ENCODE peak calls at places on chromosomes 16 and 17, in seven cellular contexts. One of them, this sample, is unnamed.

GRCh38 chr17:71180801-71181385 is 939.9 kb upstream of the SOX9 start:
- DNase-seq in IMR-90: peak; percentile 52
- DNase-seq in WTC11: no peak
- DNase-seq in Calu3: no peak
- DNase-seq in HEK293T: peak; percentile 67
- DNase-seq in NCI-H1105: peak; percentile 53
- DNase-seq in heart right ventricle: no peak
- DNase-seq in this sample: no peak

GRCh38 chr17:50603340-50603739 is 31.3 kb upstream of the ABCC3 start:
- DNase-seq in IMR-90: no peak
- DNase-seq in WTC11: peak; percentile 53
- DNase-seq in Calu3: peak; percentile 47
- DNase-seq in HEK293T: peak; percentile 63
- DNase-seq in NCI-H1105: peak; percentile 15
- DNase-seq in heart right ventricle: no peak
- DNase-seq in this sample: peak; percentile 30

GRCh38 chr17:55609737-55610201 is 98.5 kb upstream of the SMIM36 start:
- DNase-seq in IMR-90: peak; percentile 60
- DNase-seq in WTC11: no peak
- DNase-seq in Calu3: no peak
- DNase-seq in HEK293T: no peak
- DNase-seq in NCI-H1105: no peak
- DNase-seq in heart right ventricle: no peak
- DNase-seq in this sample: no peak

GRCh38 chr16:29962344-29962994 is 590 bp downstream of the TMEM219 start:
- DNase-seq in IMR-90: peak; percentile 27
- DNase-seq in WTC11: no peak
- DNase-seq in Calu3: no peak
- DNase-seq in HEK293T: no peak
- DNase-seq in NCI-H1105: no peak
- DNase-seq in heart right ventricle: peak; percentile 41
- DNase-seq in this sample: no peak

GRCh38 chr16:57038151-57038550 is 48.8 kb downstream of the NLRC5 start:
- DNase-seq in IMR-90: peak; percentile 63
- DNase-seq in WTC11: no peak
- DNase-seq in Calu3: no peak
- DNase-seq in HEK293T: no peak
- DNase-seq in NCI-H1105: no peak
- DNase-seq in heart right ventricle: no peak
- DNase-seq in this sample: no peak

GRCh38 chr17:78416311-78416711 is 37.9 kb downstream of the PGS1 start:
- DNase-seq in IMR-90: peak; percentile 16
- DNase-seq in WTC11: no peak
- DNase-seq in Calu3: no peak
- DNase-seq in HEK293T: no peak
- DNase-seq in NCI-H1105: no peak
- DNase-seq in heart right ventricle: no peak
- DNase-seq in this sample: no peak

GRCh38 chr17:39573447-39574298 is 34.0 kb downstream of the NEUROD2 start:
- DNase-seq in IMR-90: peak; percentile 58
- DNase-seq in WTC11: peak; percentile 70
- DNase-seq in Calu3: peak; percentile 93
- DNase-seq in HEK293T: peak; percentile 70
- DNase-seq in NCI-H1105: peak; percentile 40
- DNase-seq in heart right ventricle: peak; percentile 71
- DNase-seq in this sample: peak; percentile 62

GRCh38 chr17:56727876-56728617 is 105.7 kb downstream of the C17orf67 start:
- DNase-seq in IMR-90: no peak
- DNase-seq in WTC11: peak; percentile 20
- DNase-seq in Calu3: no peak
- DNase-seq in HEK293T: no peak
- DNase-seq in NCI-H1105: no peak
- DNase-seq in heart right ventricle: no peak
- DNase-seq in this sample: peak; percentile 21

GRCh38 chr17:7916799-7917198 is 710 bp upstream of the RNF227 start:
- DNase-seq in IMR-90: peak; percentile 80
- DNase-seq in WTC11: no peak
- DNase-seq in Calu3: no peak
- DNase-seq in HEK293T: no peak
- DNase-seq in NCI-H1105: no peak
- DNase-seq in heart right ventricle: no peak
- DNase-seq in this sample: no peak

GRCh38 chr17:18921912-18922451 is 30.0 kb upstream of the SLC5A10 start:
- DNase-seq in IMR-90: peak; percentile 68
- DNase-seq in WTC11: no peak
- DNase-seq in Calu3: peak; percentile 39
- DNase-seq in HEK293T: no peak
- DNase-seq in NCI-H1105: no peak
- DNase-seq in heart right ventricle: no peak
- DNase-seq in this sample: no peak

GRCh38 chr16:87951550-87952538 is 610 bp downstream of the BANP start:
- DNase-seq in IMR-90: no peak
- DNase-seq in WTC11: no peak
- DNase-seq in Calu3: peak; percentile 22
- DNase-seq in HEK293T: peak; percentile 25
- DNase-seq in NCI-H1105: no peak
- DNase-seq in heart right ventricle: no peak
- DNase-seq in this sample: no peak

GRCh38 chr16:57578521-57579360 is 36.3 kb downstream of the ADGRG5 start:
- DNase-seq in IMR-90: no peak
- DNase-seq in WTC11: no peak
- DNase-seq in Calu3: no peak
- DNase-seq in HEK293T: no peak
- DNase-seq in NCI-H1105: no peak
- DNase-seq in heart right ventricle: no peak
- DNase-seq in this sample: no peak

GRCh38 chr17:62322313-62322712 is 58.0 kb upstream of the EFCAB3 start:
- DNase-seq in IMR-90: no peak
- DNase-seq in WTC11: no peak
- DNase-seq in Calu3: no peak
- DNase-seq in HEK293T: no peak
- DNase-seq in NCI-H1105: no peak
- DNase-seq in heart right ventricle: no peak
- DNase-seq in this sample: no peak

GRCh38 chr16:85834741-85835140 is 35.2 kb downstream of the COX4I1 start:
- DNase-seq in IMR-90: no peak
- DNase-seq in WTC11: no peak
- DNase-seq in Calu3: no peak
- DNase-seq in HEK293T: no peak
- DNase-seq in NCI-H1105: no peak
- DNase-seq in heart right ventricle: no peak
- DNase-seq in this sample: no peak

GRCh38 chr17:66755101-66755943 is 79.6 kb upstream of the CACNG5 start:
- DNase-seq in IMR-90: no peak
- DNase-seq in WTC11: no peak
- DNase-seq in Calu3: no peak
- DNase-seq in HEK293T: no peak
- DNase-seq in NCI-H1105: peak; percentile 73
- DNase-seq in heart right ventricle: no peak
- DNase-seq in this sample: no peak

This sample was measured in SK-MEL-5.